ENCODE peak calls at places on chromosomes 4 and X, in ten cellular contexts. V is stimulated activated CD4-positive, alpha-beta T cell treated with anti-CD3 and anti-CD28 coated beads, Interleukin-2, amount 100 ng/mL, for 24 hours; H is A549; P is germinal center; X is fibroblast of mammary gland; G is NCI-H345; Q is cardiac muscle cell; M is HepG2; E is NCI-H1092 treated with DMSO at 0.1 percent for 48 hours; A is A172. J is an unnamed sample.

GRCh38 chrX:9788908-9789307 is 2.7 kb downstream of the SHROOM2 start:
- DNase-seq in V (no peak), H (peak), P (no peak), X (no peak), G (peak), Q (peak), M (peak), E (no peak), A (no peak), J (no peak)

GRCh38 chr4:80268936-80269335 is 2.5 kb downstream of the FGF5 start:
- DNase-seq in V (no peak), H (no peak), P (no peak), X (no peak), G (no peak), Q (no peak), M (no peak), E (no peak), A (no peak), J (no peak)

GRCh38 chr4:768076-768475 is 57.9 kb downstream of the CPLX1 start:
- DNase-seq in V (no peak), H (no peak), P (no peak), X (no peak), G (no peak), Q (no peak), M (no peak), E (no peak), A (no peak), J (no peak)

GRCh38 chrX:103531002-103531401 is 11.7 kb upstream of the RAB40A start:
- DNase-seq in V (no peak), H (no peak), P (no peak), X (peak), G (no peak), Q (peak), M (no peak), E (no peak), A (peak), J (no peak)

GRCh38 chr4:121227254-121227867 is 63.2 kb upstream of the TNIP3 start:
- DNase-seq in V (no peak), H (no peak), P (no peak), X (no peak), G (no peak), Q (no peak), M (no peak), E (no peak), A (no peak), J (peak)

GRCh38 chrX:40855411-40855810 is 120.1 kb upstream of the MED14 start:
- DNase-seq in V (no peak), H (no peak), P (no peak), X (no peak), G (peak), Q (no peak), M (no peak), E (peak), A (peak), J (no peak)

GRCh38 chr4:152166567-152166966 is 369.3 kb downstream of the FBXW7 start:
- DNase-seq in V (no peak), H (no peak), P (no peak), X (peak), G (no peak), Q (peak), M (no peak), E (no peak), A (no peak), J (no peak)

GRCh38 chr4:168694669-168695068 is 197.8 kb downstream of the PALLD start:
- DNase-seq in V (no peak), H (peak), P (no peak), X (no peak), G (no peak), Q (peak), M (no peak), E (no peak), A (no peak), J (no peak)

GRCh38 chrX:30635630-30636029 is 17.6 kb upstream of the GK start:
- DNase-seq in V (no peak), H (no peak), P (no peak), X (no peak), G (no peak), Q (peak), M (no peak), E (no peak), A (no peak), J (no peak)

GRCh38 chr4:173443121-173443520 is 44.2 kb upstream of the SCRG1 start:
- DNase-seq in V (no peak), H (no peak), P (no peak), X (no peak), G (no peak), Q (peak), M (no peak), E (no peak), A (no peak), J (no peak)

GRCh38 chr4:125736057-125736456 is 421.3 kb downstream of the FAT4 start:
- DNase-seq in V (no peak), H (peak), P (no peak), X (peak), G (no peak), Q (peak), M (peak), E (no peak), A (peak), J (no peak)

GRCh38 chrX:106999002-106999975 is 723 bp downstream of the MORC4 start:
- DNase-seq in V (peak), H (peak), P (peak), X (peak), G (peak), Q (peak), M (peak), E (peak), A (peak), J (no peak)